ENCODE peak calls at places on chromosomes 11 and 22, in seven cellular contexts. Q is PC-9, P is tibial artery, V is SK-N-SH, F is heart right ventricle, A is SJCRH30, U is adrenal gland. M is an unnamed sample. For H3K4me1, the result is how much of the 10 kb centered on the place peaks cover.

GRCh38 chr11:14414470-14415461 is 55.8 kb upstream of the RRAS2 start:
- DNase-seq in P (no peak), V (no peak), F (no peak), U (no peak), A (peak), Q (peak), M (peak)

GRCh38 chr11:10318527-10318802 is 13.6 kb downstream of the ADM start:
- DNase-seq in F (no peak), Q (no peak), V (no peak), P (no peak), U (no peak), A (no peak), M (no peak)

GRCh38 chr11:44145011-44145777 is 49.7 kb downstream of the EXT2 start:
- DNase-seq in V (no peak), F (no peak), Q (no peak), U (no peak), A (no peak), P (no peak), M (no peak)

GRCh38 chr22:18966748-18967147 is 30.7 kb upstream of the PRODH start:
- DNase-seq in V (no peak), U (peak), Q (no peak), A (no peak), P (no peak), F (no peak), M (no peak)

GRCh38 chr11:112182867-112183266 is 7.6 kb downstream of the BCO2 start:
- DNase-seq in Q (no peak), P (no peak), A (no peak), V (no peak), U (no peak), F (no peak), M (no peak)

GRCh38 chr11:80596291-80596810 is 1155.5 kb upstream of the TENM4 start:
- DNase-seq in P (no peak), A (no peak), F (no peak), Q (no peak), V (no peak), U (no peak), M (no peak)

GRCh38 chr22:50136431-50137047 is 34.0 kb upstream of the PANX2 start:
- DNase-seq in V (no peak), Q (no peak), U (no peak), A (no peak), P (no peak), F (no peak), M (no peak)

GRCh38 chr11:34468209-34468841 is 29.6 kb downstream of the CAT start:
- DNase-seq in U (no peak), Q (peak), A (peak), F (no peak), P (no peak), V (peak), M (peak)

GRCh38 chr11:92611157-92611556 is 358.3 kb upstream of the MTNR1B start:
- DNase-seq in V (no peak), U (no peak), A (no peak), P (no peak), Q (no peak), F (no peak), M (no peak)

GRCh38 chr11:63901660-63902059 is 15.3 kb downstream of the RCOR2 start:
- DNase-seq in F (no peak), V (peak), Q (no peak), P (no peak), U (no peak), A (peak), M (no peak)

GRCh38 chr22:20206709-20207215 is 55.9 kb upstream of the CCDC188 start:
- DNase-seq in Q (peak), F (no peak), P (no peak), V (no peak), U (no peak), A (no peak), M (no peak)

GRCh38 chr11:108518581-108518980 is 20.4 kb upstream of the POGLUT3 start:
- DNase-seq in V (no peak), U (no peak), A (no peak), F (no peak), Q (no peak), P (no peak), M (no peak)

GRCh38 chr11:35267504-35267903 is 128.5 kb downstream of the CD44 start:
- DNase-seq in P (no peak), A (no peak), U (no peak), Q (no peak), F (no peak), V (no peak), M (no peak)

GRCh38 chr11:116693206-116694016 is 79.4 kb downstream of the BUD13 start:
- DNase-seq in A (no peak), P (no peak), U (no peak), Q (peak), F (no peak), V (peak), M (peak)

GRCh38 chr22:19291218-19291579 is 320 bp downstream of the CLTCL1 start:
- DNase-seq in F (peak), U (peak), V (peak), P (peak), A (peak), Q (peak), M (no peak)

GRCh38 chr22:35154937-35155387 is 89.0 kb downstream of the ISX start:
- DNase-seq in U (peak), A (peak), Q (peak), P (no peak), F (peak), V (peak), M (no peak)

GRCh38 chr22:35425971-35426800 is 26.2 kb downstream of the MCM5 start:
- DNase-seq in V (no peak), F (no peak), P (no peak), A (peak), Q (peak), U (no peak), M (no peak)

GRCh38 chr11:96426356-96427103 is 36.7 kb downstream of the JRKL start:
- DNase-seq in V (peak), A (peak), U (no peak), F (no peak), Q (no peak), P (no peak), M (no peak)

GRCh38 chr11:93648168-93648567 is 13.3 kb upstream of the CEP295 start:
- DNase-seq in P (no peak), U (no peak), A (peak), V (no peak), F (no peak), Q (no peak), M (no peak)

GRCh38 chr11:96303067-96303466 is 39.9 kb downstream of the MAML2 start:
- DNase-seq in A (no peak), P (no peak), Q (no peak), U (no peak), F (no peak), V (no peak), M (no peak)

GRCh38 chr11:17036666-17037658 is 22.7 kb upstream of the PLEKHA7 start:
- DNase-seq in U (no peak), Q (no peak), F (no peak), V (no peak), P (no peak), A (peak), M (no peak)

GRCh38 chr11:34977039-34977906 is 60.9 kb downstream of the PDHX start:
- DNase-seq in A (peak), V (no peak), U (no peak), F (no peak), Q (no peak), P (no peak), M (no peak)

GRCh38 chr22:39559456-39560105 is 11.0 kb upstream of the CACNA1I start:
- DNase-seq in U (no peak), F (no peak), P (no peak), Q (peak), A (peak), V (peak), M (no peak)

GRCh38 chr22:43273902-43274484 is 69.2 kb downstream of the SCUBE1 start:
- DNase-seq in P (peak), U (peak), F (peak), A (peak), Q (peak), V (peak), M (no peak)

GRCh38 chr11:28442113-28442512 is 333.9 kb downstream of the METTL15 start:
- DNase-seq in Q (no peak), V (no peak), A (no peak), U (no peak), P (no peak), F (no peak), M (no peak)

GRCh38 chr22:17152971-17153370 is 6.1 kb downstream of the HDHD5 start:
- DNase-seq in Q (no peak), V (no peak), A (no peak), F (no peak), P (no peak), U (no peak), M (no peak)

GRCh38 chr11:26234451-26234850 is 97.5 kb upstream of the ANO3 start:
- DNase-seq in P (no peak), U (no peak), Q (no peak), V (no peak), A (no peak), F (no peak), M (no peak)

GRCh38 chr11:57358543-57358961 is 20.4 kb downstream of the P2RX3 start:
- DNase-seq in V (no peak), A (no peak), P (no peak), F (peak), U (no peak), Q (no peak), M (no peak)

GRCh38 chr11:122617297-122617696 is 38.2 kb upstream of the UBASH3B start:
- DNase-seq in P (no peak), U (no peak), F (no peak), Q (no peak), V (no peak), A (no peak), M (no peak)

GRCh38 chr11:104653011-104653806 is 245.1 kb downstream of the CASP12 start:
- DNase-seq in Q (no peak), U (peak), P (no peak), V (peak), A (no peak), F (no peak), M (no peak)

GRCh38 chr11:32827276-32827675 is 2.5 kb upstream of the PRRG4 start:
- DNase-seq in A (no peak), F (no peak), V (no peak), P (no peak), U (no peak), Q (no peak), M (no peak)

GRCh38 chr11:1896895-1897294 is 5.2 kb upstream of the PRR33 start:
- DNase-seq in Q (no peak), U (no peak), V (no peak), P (no peak), F (no peak), A (no peak), M (no peak)

GRCh38 chr11:121890377-121890776 is 225.6 kb downstream of the BLID start:
- DNase-seq in Q (no peak), F (no peak), V (no peak), A (peak), U (no peak), P (no peak), M (no peak)

GRCh38 chr11:27485930-27486773 is 13.6 kb upstream of the LGR4 start:
- DNase-seq in P (no peak), Q (no peak), A (peak), V (peak), U (no peak), F (peak), M (no peak)

GRCh38 chr22:27400811-27401210 is 400.7 kb downstream of the MN1 start:
- DNase-seq in A (no peak), V (no peak), F (no peak), P (no peak), Q (no peak), U (no peak), M (no peak)

GRCh38 chr11:128324051-128324481 is 263.3 kb downstream of the ETS1 start:
- DNase-seq in Q (no peak), F (no peak), A (no peak), P (no peak), U (no peak), V (no peak), M (no peak)

GRCh38 chr11:24754406-24754805 is 257.6 kb downstream of the LUZP2 start:
- DNase-seq in A (no peak), F (no peak), P (no peak), Q (no peak), V (no peak), U (no peak), M (no peak)

GRCh38 chr11:35932121-35932520 is 11.7 kb upstream of the LDLRAD3 start:
- DNase-seq in U (no peak), V (no peak), A (no peak), F (no peak), P (no peak), Q (no peak), M (no peak)

GRCh38 chr22:47107431-47107830 is 345.0 kb downstream of the TBC1D22A start:
- DNase-seq in P (no peak), V (no peak), A (no peak), F (no peak), U (no peak), Q (no peak), M (no peak)

GRCh38 chr11:8206251-8207079 is 37.6 kb upstream of the RIC3 start:
- DNase-seq in P (peak), F (peak), Q (no peak), V (peak), A (peak), U (peak), M (no peak)
- H3K4me3 ChIP-seq in P (no peak), F (no peak), Q (no peak), V (no peak), A (peak), U (no peak), M (no peak)

DNA sequence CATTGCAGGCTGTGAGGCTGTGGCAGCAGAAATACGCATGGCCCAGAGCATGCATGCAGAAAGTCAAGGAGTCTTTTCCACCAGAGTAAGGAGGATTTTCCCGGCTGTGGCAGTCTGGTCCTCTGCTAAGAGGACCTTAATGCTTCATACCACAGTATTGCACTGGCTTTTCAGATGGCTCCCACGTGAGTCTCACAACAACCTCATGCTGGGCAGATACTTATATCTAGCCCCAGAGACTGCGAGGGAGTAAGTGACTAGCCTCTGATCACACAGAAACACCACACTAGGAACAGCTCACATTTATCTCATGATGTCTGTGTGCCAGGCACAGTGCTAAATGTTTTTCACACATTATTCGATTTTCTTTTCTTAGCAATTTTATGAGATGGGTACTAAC is 8.0 kb downstream of the CRY2 start:
- DNase-seq in F (no peak), P (no peak), Q (no peak), A (no peak), U (no peak), V (no peak), M (no peak)
- H3K4me1 ChIP-seq in F (half or more), P (half or more), Q (under half), A (under half), U (half or more), V (under half), M (under half)

GRCh38 chr11:73760066-73760679 is 701 bp downstream of the RAB6A start:
- DNase-seq in Q (peak), F (peak), A (peak), V (peak), U (peak), P (peak), M (no peak)

GRCh38 chr11:73760680-73761402 is at the start of gene RAB6A:
- DNase-seq in A (peak), F (peak), Q (peak), P (peak), V (peak), U (peak), M (peak)

GRCh38 chr11:73758451-73758850 is 2.4 kb downstream of the RAB6A start:
- DNase-seq in U (no peak), Q (no peak), V (no peak), A (no peak), P (no peak), F (no peak), M (no peak)

GRCh38 chr11:73761403-73761945 is 600 bp upstream of the RAB6A start:
- DNase-seq in P (no peak), U (no peak), V (no peak), Q (no peak), F (peak), A (no peak), M (no peak)

GRCh38 chr11:73759520-73760065 is 1.3 kb downstream of the RAB6A start:
- DNase-seq in V (peak), A (no peak), F (no peak), Q (no peak), P (no peak), U (no peak), M (no peak)
- H3K4me3 ChIP-seq in V (peak), A (peak), F (peak), Q (peak), P (peak), U (peak), M (peak)

GRCh38 chr11:110818032-110818687 is 105.9 kb upstream of the ARHGAP20 start:
- DNase-seq in P (no peak), V (no peak), F (no peak), Q (no peak), A (no peak), U (no peak), M (no peak)
- H3K4me1 ChIP-seq in P (under half), V (under half), F (under half), Q (under half), A (under half), U (under half), M (under half)

GRCh38 chr22:30266445-30267381 is at the start of gene OSM:
- DNase-seq in U (peak), V (no peak), A (no peak), P (peak), F (no peak), Q (no peak), M (peak)

GRCh38 chr22:30263883-30264282 is 2.8 kb downstream of the OSM start:
- DNase-seq in F (no peak), P (no peak), U (no peak), Q (no peak), A (no peak), V (no peak), M (no peak)

GRCh38 chr22:30265131-30265720 is 1.4 kb downstream of the OSM start:
- DNase-seq in Q (no peak), U (no peak), F (no peak), V (no peak), A (no peak), P (no peak), M (no peak)

GRCh38 chr22:30267382-30268302 is 991 bp upstream of the OSM start:
- DNase-seq in F (no peak), A (no peak), U (no peak), P (no peak), Q (no peak), V (no peak), M (no peak)

DNA sequence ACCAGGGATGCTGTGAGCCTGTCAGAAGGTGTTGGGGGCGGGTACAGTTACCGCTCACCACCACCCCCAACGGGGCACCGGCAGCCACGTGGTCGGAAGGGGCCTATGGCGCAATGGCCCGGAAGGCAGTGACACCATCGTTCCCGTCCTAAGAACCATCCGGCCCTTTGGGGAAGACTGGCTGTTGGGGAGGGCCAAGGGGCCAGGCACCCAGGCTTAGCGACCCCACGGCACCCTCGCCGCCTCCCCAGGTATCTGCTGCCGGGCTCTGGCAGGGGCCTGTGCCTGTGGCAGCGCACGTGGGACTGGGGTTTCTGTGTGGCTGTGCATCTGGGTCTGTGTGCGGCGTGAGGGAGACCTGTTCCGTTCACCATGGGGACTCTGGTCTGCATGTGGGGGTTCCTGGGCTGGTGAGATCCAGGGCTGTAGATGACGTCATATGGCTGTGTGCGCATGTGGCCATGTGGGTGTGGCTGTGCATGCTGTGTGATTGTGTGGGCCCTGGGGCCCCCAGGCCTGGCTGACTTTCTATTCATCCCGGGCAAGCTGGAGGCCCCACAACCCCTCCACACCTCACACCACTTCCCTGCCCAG is 703 bp downstream of the OSM start:
- DNase-seq in A (no peak), U (no peak), P (peak), V (no peak), Q (no peak), F (peak), M (peak)
- H3K4me3 ChIP-seq in A (no peak), U (peak), P (peak), V (no peak), Q (no peak), F (no peak), M (peak)

DNA sequence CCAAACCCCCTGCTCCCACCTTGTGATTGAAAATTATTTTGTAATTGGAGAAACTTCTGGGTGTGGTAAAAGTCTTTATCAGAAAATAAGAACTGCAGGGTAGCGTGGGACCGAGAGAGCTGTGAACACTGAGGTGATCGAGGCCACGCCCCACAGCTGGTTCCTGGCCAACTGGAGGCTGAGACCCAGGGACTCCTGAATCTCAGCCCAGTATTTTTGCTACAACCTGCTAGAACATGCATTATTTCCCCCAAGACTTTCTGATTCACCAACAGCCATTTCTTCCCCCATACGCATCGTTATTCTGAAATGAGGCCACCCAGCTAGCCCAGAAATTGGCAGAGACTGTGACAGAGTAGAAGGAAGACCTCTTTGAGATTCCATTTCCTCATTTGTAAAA is 3.3 kb upstream of the FGF19 start:
- DNase-seq in P (no peak), U (no peak), F (no peak), V (no peak), A (no peak), Q (no peak), M (no peak)
- H3K4me1 ChIP-seq in P (under half), U (under half), F (under half), V (under half), A (under half), Q (under half), M (under half)

DNA sequence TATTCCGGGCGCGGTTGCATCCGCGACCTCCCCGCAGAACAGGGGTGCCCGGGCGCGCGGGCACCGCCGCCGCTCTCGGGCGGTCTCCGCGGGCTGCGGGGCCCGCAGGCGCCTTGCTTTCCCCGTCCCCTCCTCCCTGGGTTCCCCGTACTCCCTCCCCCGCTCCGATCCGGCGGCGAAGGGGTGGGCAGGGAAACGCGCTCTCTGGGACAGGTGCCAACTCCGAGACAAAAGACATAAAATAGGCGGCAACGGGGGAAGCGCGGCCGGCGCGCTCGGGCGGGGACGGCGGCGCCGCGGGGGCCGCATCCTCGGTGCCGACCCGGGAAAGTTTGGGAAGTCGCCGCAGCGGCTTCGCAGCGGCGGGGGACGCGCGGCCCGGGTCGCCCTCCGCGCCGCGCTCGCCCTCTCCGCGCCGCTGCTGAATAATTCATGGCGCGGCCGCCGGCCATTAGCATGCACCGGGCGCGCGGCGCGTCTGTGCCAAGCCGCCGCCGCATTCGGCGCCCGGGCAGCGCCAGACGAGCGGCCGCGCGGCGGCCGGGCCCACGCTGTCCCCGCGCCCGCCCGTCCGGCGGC is 78.8 kb upstream of the PPARA start:
- DNase-seq in Q (peak), A (peak), V (peak), U (peak), F (peak), P (peak), M (no peak)
- H3K4me3 ChIP-seq in Q (peak), A (peak), V (peak), U (peak), F (peak), P (peak), M (peak)

M was measured in CD8-positive, alpha-beta T cell.